ENCODE peak calls at places on chromosome 7, in eight cellular contexts. W is CD8-positive, alpha-beta T cell; G is neural crest cell; D is H9; U is endothelial cell of umbilical vein; M is dorsolateral prefrontal cortex; E is A549; Z is endodermal cell. C is an unnamed sample.

GRCh38 chr7:124033093-124033806 is 383 bp upstream of the TMEM229A start:
- DNase-seq in D (peak), G (peak), Z (peak), U (no peak), E (no peak), W (no peak), M (peak), C (peak)

GRCh38 chr7:45892407-45893035 is 4.2 kb downstream of the IGFBP1 start:
- DNase-seq in G (no peak), D (no peak), Z (no peak), M (no peak), U (no peak), W (no peak), E (no peak), C (no peak)

GRCh38 chr7:12358694-12359093 is 45.0 kb downstream of the VWDE start:
- DNase-seq in D (no peak), U (no peak), E (no peak), M (no peak), W (no peak), G (no peak), Z (no peak), C (no peak)

GRCh38 chr7:1547777-1548437 is 8.1 kb downstream of the TMEM184A start:
- DNase-seq in U (no peak), G (no peak), W (no peak), M (no peak), Z (no peak), D (no peak), E (no peak), C (no peak)

GRCh38 chr7:105861252-105861651 is 15.1 kb downstream of the ATXN7L1 start:
- DNase-seq in E (no peak), Z (no peak), G (no peak), M (no peak), W (no peak), D (no peak), U (no peak), C (no peak)

GRCh38 chr7:129664029-129665012 is 52.8 kb downstream of the NRF1 start:
- DNase-seq in W (no peak), U (peak), M (no peak), G (no peak), D (no peak), E (peak), Z (no peak), C (no peak)

GRCh38 chr7:94540428-94540827 is 30.8 kb downstream of the CASD1 start:
- DNase-seq in U (no peak), W (no peak), D (no peak), M (no peak), E (no peak), G (no peak), Z (no peak), C (no peak)

GRCh38 chr7:35362341-35362740 is 108.4 kb upstream of the TBX20 start:
- DNase-seq in E (no peak), U (no peak), D (no peak), M (no peak), W (no peak), G (no peak), Z (no peak), C (no peak)

GRCh38 chr7:108605582-108606173 is 36.0 kb downstream of the DNAJB9 start:
- DNase-seq in U (no peak), G (no peak), Z (no peak), E (no peak), M (no peak), D (no peak), W (no peak), C (no peak)

GRCh38 chr7:100865372-100865911 is 1.7 kb upstream of the TRIP6 start:
- DNase-seq in E (no peak), G (no peak), W (no peak), D (peak), U (peak), Z (peak), M (no peak), C (no peak)

GRCh38 chr7:45239486-45239885 is 81.9 kb downstream of the RAMP3 start:
- DNase-seq in G (no peak), Z (no peak), U (peak), E (peak), W (no peak), M (no peak), D (no peak), C (no peak)

GRCh38 chr7:130135208-130136205 is 65.2 kb downstream of the KLHDC10 start:
- DNase-seq in E (no peak), U (no peak), Z (no peak), W (no peak), M (no peak), D (no peak), G (no peak), C (no peak)

GRCh38 chr7:104161244-104161643 is 46.6 kb downstream of the ORC5 start:
- DNase-seq in E (no peak), G (no peak), M (no peak), U (no peak), D (no peak), W (no peak), Z (no peak), C (no peak)

GRCh38 chr7:8388257-8388625 is 45.2 kb upstream of the NXPH1 start:
- DNase-seq in Z (no peak), E (no peak), W (no peak), D (no peak), M (no peak), G (no peak), U (no peak), C (no peak)

GRCh38 chr7:90262438-90262837 is 17.5 kb downstream of the CFAP69 start:
- DNase-seq in U (peak), E (peak), Z (no peak), D (no peak), M (no peak), W (no peak), G (no peak), C (no peak)

GRCh38 chr7:6443372-6443941 is 4.3 kb downstream of the DAGLB start:
- DNase-seq in W (no peak), U (peak), Z (no peak), D (no peak), E (peak), G (no peak), M (no peak), C (no peak)

GRCh38 chr7:734808-735207 is 7.7 kb upstream of the PRKAR1B start:
- DNase-seq in U (no peak), W (no peak), E (no peak), Z (no peak), D (no peak), G (no peak), M (no peak), C (no peak)

GRCh38 chr7:46127805-46128204 is 206.7 kb upstream of the IGFBP3 start:
- DNase-seq in D (no peak), E (no peak), U (no peak), G (no peak), Z (no peak), W (no peak), M (no peak), C (no peak)

GRCh38 chr7:115654384-115655181 is 376.0 kb downstream of the TFEC start:
- DNase-seq in D (no peak), G (no peak), E (no peak), M (no peak), Z (no peak), W (no peak), U (no peak), C (no peak)

GRCh38 chr7:43022008-43022407 is 89.8 kb downstream of the MRPL32 start:
- DNase-seq in M (no peak), Z (no peak), G (no peak), E (no peak), D (no peak), U (no peak), W (no peak), C (no peak)

GRCh38 chr7:158206341-158206740 is 381.3 kb downstream of the PTPRN2 start:
- DNase-seq in D (no peak), Z (no peak), M (no peak), U (no peak), W (no peak), E (no peak), G (no peak), C (no peak)

DNA sequence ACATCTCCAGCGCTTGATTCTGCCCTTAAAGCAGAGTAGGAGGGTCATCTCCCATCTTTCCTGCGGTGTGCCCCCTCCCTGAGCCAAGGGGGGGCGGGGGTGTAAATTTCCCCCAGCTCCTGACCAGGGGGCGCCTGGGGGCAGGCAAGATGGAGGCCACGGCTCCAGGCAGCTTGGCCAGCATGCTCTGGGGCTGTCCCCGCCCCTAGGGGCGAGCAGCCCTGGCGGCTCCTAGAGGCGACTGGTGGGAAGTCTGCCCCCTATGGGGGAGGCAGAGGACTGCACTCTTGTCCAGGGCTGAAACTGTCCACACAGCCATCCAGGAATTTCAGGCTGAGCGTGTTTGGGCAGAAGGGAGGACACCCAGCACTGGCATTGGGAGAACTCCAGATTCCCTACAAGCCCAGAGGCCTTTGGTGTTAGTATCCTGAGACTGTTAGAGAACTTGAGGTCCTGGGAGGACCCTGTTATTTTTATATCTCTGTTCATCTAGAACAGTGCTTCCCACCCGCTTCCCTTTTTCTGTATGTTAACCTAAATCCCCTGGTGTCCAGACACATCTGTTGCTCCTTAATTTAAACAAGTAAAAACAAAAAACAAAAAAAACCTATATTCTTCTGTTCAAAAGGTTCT is 4.6 kb downstream of the STRA8 start:
- DNase-seq in U (no peak), M (no peak), W (peak), G (no peak), D (peak), E (peak), Z (peak), C (no peak)
- TF ChIP-seq CTCF in U (peak), M (no peak), W (no peak), G (peak), D (peak), E (peak), Z (peak), C (peak)

GRCh38 chr7:141360414-141360760 is 190.8 kb upstream of the AGK start:
- DNase-seq in W (no peak), U (peak), E (no peak), G (no peak), D (no peak), Z (no peak), M (no peak), C (no peak)
- TF ChIP-seq CTCF in W (no peak), U (no peak), E (no peak), G (no peak), D (no peak), Z (no peak), M (no peak), C (no peak)

GRCh38 chr7:127413962-127414361 is 21.5 kb upstream of the ZNF800 start:
- DNase-seq in W (no peak), U (no peak), D (no peak), G (no peak), Z (no peak), E (no peak), M (no peak), C (no peak)

GRCh38 chr7:127413326-127413725 is 20.8 kb upstream of the ZNF800 start:
- DNase-seq in D (no peak), M (no peak), G (no peak), W (no peak), Z (no peak), E (no peak), U (no peak), C (no peak)

GRCh38 chr7:127415060-127415742 is 22.7 kb upstream of the ZNF800 start:
- DNase-seq in W (no peak), E (no peak), U (no peak), M (no peak), G (no peak), D (no peak), Z (no peak), C (no peak)

GRCh38 chr7:127404282-127405049 is 12.0 kb upstream of the ZNF800 start:
- DNase-seq in U (no peak), M (no peak), D (no peak), E (no peak), G (no peak), W (no peak), Z (no peak), C (no peak)

GRCh38 chr7:127409629-127410028 is 17.1 kb upstream of the ZNF800 start:
- DNase-seq in E (no peak), W (no peak), Z (no peak), U (no peak), D (no peak), M (no peak), G (no peak), C (no peak)
- TF ChIP-seq CTCF in E (no peak), W (no peak), Z (peak), U (no peak), D (peak), M (no peak), G (no peak), C (no peak)

DNA sequence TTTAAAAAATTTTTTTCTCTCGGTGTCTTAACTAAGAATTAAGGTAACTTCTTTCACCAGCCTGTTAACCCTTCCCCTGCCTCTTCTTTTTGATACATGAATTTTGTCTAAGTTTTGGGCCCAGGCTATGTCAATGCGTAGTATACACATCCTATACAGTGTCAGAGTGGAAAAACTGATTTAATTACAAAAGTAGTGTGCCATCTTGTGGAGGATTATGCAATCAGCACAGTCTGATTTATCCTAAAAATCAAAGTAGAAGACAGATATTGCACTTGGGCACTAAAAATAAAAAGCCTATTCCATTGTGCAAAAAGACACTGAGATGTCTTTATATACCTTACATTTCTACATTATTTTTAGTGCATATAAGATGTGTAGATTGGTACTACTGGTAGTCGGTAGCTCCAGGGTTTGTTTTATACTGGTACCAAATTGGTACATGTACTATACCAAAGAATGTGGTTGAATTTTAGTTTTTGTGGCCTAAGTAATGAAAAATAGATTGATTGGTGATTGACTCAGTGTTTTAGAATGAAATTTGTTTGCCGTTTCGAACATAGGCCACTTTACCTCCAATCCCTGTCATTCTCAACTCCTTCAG is 96.6 kb downstream of the MKLN1 start:
- DNase-seq in Z (no peak), D (no peak), M (no peak), U (peak), W (no peak), E (peak), G (no peak), C (no peak)
- TF ChIP-seq CTCF in Z (peak), D (peak), M (peak), U (peak), W (peak), E (peak), G (peak), C (peak)

DNA sequence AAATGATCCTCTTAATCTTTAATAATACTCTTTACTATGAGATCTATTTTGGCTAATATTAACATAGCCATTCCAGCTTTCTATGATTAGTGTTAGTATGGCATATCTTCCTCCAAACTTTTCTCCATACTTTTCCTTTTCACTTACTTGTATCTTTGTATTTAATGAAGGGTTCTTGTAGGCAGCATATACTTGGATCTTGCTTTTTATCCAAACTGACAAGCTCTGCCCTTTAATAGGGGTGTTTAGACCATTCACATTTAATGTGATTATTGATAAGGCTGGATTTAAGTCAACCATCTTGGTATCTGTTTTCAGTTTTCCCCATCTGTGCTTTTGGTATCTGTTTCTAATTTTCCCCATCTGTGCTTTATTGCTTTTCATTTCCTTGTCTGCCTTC is 59.7 kb upstream of the ATP6V0A4 start:
- DNase-seq in E (no peak), U (no peak), Z (no peak), D (no peak), M (no peak), W (no peak), G (no peak), C (no peak)
- TF ChIP-seq CTCF in E (no peak), U (no peak), Z (no peak), D (no peak), M (no peak), W (no peak), G (no peak), C (no peak)

C was measured in nephron progenitor cell.